ENCODE peak calls at places on chromosomes 2 and 18, in ten cellular contexts. D is OCI-LY7; P is CD8-positive, alpha-beta memory T cell; G is ovary; X is transverse colon; V is thyroid gland; M is tibial artery; B is aorta; J is CD4-positive, alpha-beta memory T cell; Z is keratinocyte. N is an unnamed sample. For H3K36me3, the result is how much of the 10 kb centered on the place peaks cover.

GRCh38 chr2:190804182-190804795 is 76.3 kb upstream of the GLS start:
- DNase-seq in D (no peak), P (no peak), G (no peak), X (no peak), V (no peak), M (no peak), B (no peak), J (peak), Z (no peak), N (no peak)

GRCh38 chr2:88543541-88544057 is 83.7 kb downstream of the EIF2AK3 start:
- DNase-seq in D (no peak), P (no peak), G (no peak), X (no peak), V (no peak), M (no peak), B (no peak), J (no peak), Z (no peak), N (no peak)

GRCh38 chr18:63427566-63427965 is 5.3 kb upstream of the VPS4B start:
- DNase-seq in D (no peak), P (no peak), G (no peak), X (peak), V (no peak), M (no peak), B (no peak), J (no peak), Z (peak), N (no peak)

GRCh38 chr2:108916397-108917077 is 72.5 kb downstream of the EDAR start:
- DNase-seq in D (no peak), P (no peak), G (no peak), X (no peak), V (no peak), M (peak), B (no peak), J (no peak), Z (no peak), N (no peak)

GRCh38 chr2:188042412-188042811 is 249.3 kb upstream of the GULP1 start:
- DNase-seq in D (no peak), P (no peak), G (no peak), X (no peak), V (no peak), M (no peak), B (no peak), J (no peak), Z (no peak), N (no peak)

GRCh38 chr18:68826111-68826510 is 28.2 kb downstream of the CCDC102B start:
- DNase-seq in D (no peak), P (no peak), G (no peak), X (no peak), V (no peak), M (peak), B (no peak), J (no peak), Z (no peak), N (no peak)

GRCh38 chr2:189522435-189523151 is 58.0 kb downstream of the SLC40A1 start:
- DNase-seq in D (no peak), P (no peak), G (no peak), X (peak), V (no peak), M (no peak), B (no peak), J (no peak), Z (no peak), N (no peak)

GRCh38 chr2:109475531-109476210 is 138.1 kb downstream of the SEPTIN10 start:
- DNase-seq in D (no peak), P (no peak), G (no peak), X (no peak), V (no peak), M (no peak), B (peak), J (no peak), Z (peak), N (no peak)

GRCh38 chr2:75728614-75729419 is 18.1 kb upstream of the GCFC2 start:
- DNase-seq in D (no peak), P (no peak), G (no peak), X (no peak), V (no peak), M (no peak), B (no peak), J (no peak), Z (no peak), N (no peak)

GRCh38 chr18:59459352-59460059 is 100.4 kb upstream of the LMAN1 start:
- DNase-seq in D (peak), P (no peak), G (no peak), X (no peak), V (no peak), M (no peak), B (no peak), J (no peak), Z (peak), N (no peak)

GRCh38 chr18:50630895-50631294 is 71.0 kb downstream of the MAPK4 start:
- DNase-seq in D (no peak), P (no peak), G (no peak), X (no peak), V (no peak), M (no peak), B (no peak), J (no peak), Z (no peak), N (no peak)

GRCh38 chr18:43193336-43193735 is 77.9 kb upstream of the RIT2 start:
- DNase-seq in D (no peak), P (no peak), G (no peak), X (no peak), V (no peak), M (no peak), B (no peak), J (no peak), Z (no peak), N (no peak)

GRCh38 chr2:45891719-45892118 is 240.2 kb downstream of the PRKCE start:
- DNase-seq in D (no peak), P (no peak), G (no peak), X (no peak), V (peak), M (no peak), B (no peak), J (no peak), Z (no peak), N (no peak)

GRCh38 chr2:212811036-212811805 is 272.6 kb upstream of the ERBB4 start:
- DNase-seq in D (no peak), P (no peak), G (no peak), X (no peak), V (no peak), M (no peak), B (no peak), J (no peak), Z (peak), N (peak)

GRCh38 chr2:213316001-213316735 is 31.9 kb downstream of the SPAG16 start:
- DNase-seq in D (no peak), P (no peak), G (no peak), X (no peak), V (no peak), M (no peak), B (no peak), J (no peak), Z (no peak), N (no peak)

GRCh38 chr2:211033765-211034164 is 477.4 kb downstream of the CPS1 start:
- DNase-seq in D (no peak), P (no peak), G (no peak), X (no peak), V (no peak), M (no peak), B (no peak), J (no peak), Z (no peak), N (no peak)

GRCh38 chr2:170997893-170998477 is 68.9 kb downstream of the GORASP2 start:
- DNase-seq in D (no peak), P (no peak), G (no peak), X (no peak), V (no peak), M (no peak), B (no peak), J (no peak), Z (no peak), N (no peak)

GRCh38 chr18:11566236-11566965 is 43.0 kb upstream of the SLC35G4 start:
- DNase-seq in D (no peak), P (no peak), G (no peak), X (no peak), V (no peak), M (no peak), B (no peak), J (no peak), Z (no peak), N (no peak)

GRCh38 chr2:71275939-71276310 is 49.0 kb upstream of the PAIP2B start:
- DNase-seq in D (no peak), P (no peak), G (no peak), X (no peak), V (no peak), M (no peak), B (no peak), J (no peak), Z (no peak), N (no peak)

GRCh38 chr18:46719388-46719787 is 37.5 kb downstream of the ST8SIA5 start:
- DNase-seq in D (no peak), P (no peak), G (no peak), X (no peak), V (no peak), M (no peak), B (no peak), J (no peak), Z (no peak), N (no peak)

GRCh38 chr2:33411765-33412164 is 64.7 kb upstream of the RASGRP3 start:
- DNase-seq in D (no peak), P (no peak), G (no peak), X (no peak), V (peak), M (no peak), B (no peak), J (no peak), Z (no peak), N (no peak)

GRCh38 chr18:65477450-65477849 is 273.4 kb upstream of the CDH7 start:
- DNase-seq in D (no peak), P (no peak), G (no peak), X (no peak), V (no peak), M (no peak), B (no peak), J (no peak), Z (no peak), N (no peak)

GRCh38 chr2:240527153-240527750 is 30.5 kb downstream of the ANKMY1 start:
- DNase-seq in D (no peak), P (no peak), G (no peak), X (no peak), V (no peak), M (no peak), B (no peak), J (no peak), Z (no peak), N (no peak)

GRCh38 chr2:224584768-224585204 is 377 bp downstream of the CUL3 start:
- DNase-seq in D (peak), P (peak), G (peak), X (peak), V (peak), M (peak), B (peak), J (peak), Z (no peak), N (peak)

GRCh38 chr18:79936641-79937040 is 14.8 kb downstream of the SLC66A2 start:
- DNase-seq in D (no peak), P (no peak), G (no peak), X (peak), V (no peak), M (peak), B (peak), J (no peak), Z (no peak), N (no peak)

GRCh38 chr2:187853413-187853812 is 299.2 kb upstream of the TFPI start:
- DNase-seq in D (no peak), P (no peak), G (no peak), X (no peak), V (no peak), M (no peak), B (no peak), J (no peak), Z (no peak), N (no peak)

GRCh38 chr2:186410802-186411201 is 75.3 kb upstream of the ZC3H15 start:
- DNase-seq in D (no peak), P (no peak), G (no peak), X (no peak), V (no peak), M (no peak), B (no peak), J (no peak), Z (no peak), N (no peak)

GRCh38 chr2:234451242-234451641 is 45.6 kb downstream of the ARL4C start:
- DNase-seq in D (no peak), P (no peak), G (no peak), X (no peak), V (no peak), M (no peak), B (no peak), J (no peak), Z (no peak), N (no peak)

GRCh38 chr2:20836521-20836920 is 13.6 kb upstream of the LDAH start:
- DNase-seq in D (no peak), P (no peak), G (no peak), X (no peak), V (no peak), M (no peak), B (no peak), J (no peak), Z (no peak), N (no peak)

GRCh38 chr2:14634223-14634884 is 1.8 kb downstream of the LRATD1 start:
- DNase-seq in D (no peak), P (no peak), G (peak), X (peak), V (peak), M (peak), B (peak), J (no peak), Z (no peak), N (no peak)

GRCh38 chr2:144181006-144181405 is 338.9 kb downstream of the ZEB2 start:
- DNase-seq in D (no peak), P (no peak), G (no peak), X (no peak), V (no peak), M (no peak), B (no peak), J (no peak), Z (no peak), N (no peak)

DNA sequence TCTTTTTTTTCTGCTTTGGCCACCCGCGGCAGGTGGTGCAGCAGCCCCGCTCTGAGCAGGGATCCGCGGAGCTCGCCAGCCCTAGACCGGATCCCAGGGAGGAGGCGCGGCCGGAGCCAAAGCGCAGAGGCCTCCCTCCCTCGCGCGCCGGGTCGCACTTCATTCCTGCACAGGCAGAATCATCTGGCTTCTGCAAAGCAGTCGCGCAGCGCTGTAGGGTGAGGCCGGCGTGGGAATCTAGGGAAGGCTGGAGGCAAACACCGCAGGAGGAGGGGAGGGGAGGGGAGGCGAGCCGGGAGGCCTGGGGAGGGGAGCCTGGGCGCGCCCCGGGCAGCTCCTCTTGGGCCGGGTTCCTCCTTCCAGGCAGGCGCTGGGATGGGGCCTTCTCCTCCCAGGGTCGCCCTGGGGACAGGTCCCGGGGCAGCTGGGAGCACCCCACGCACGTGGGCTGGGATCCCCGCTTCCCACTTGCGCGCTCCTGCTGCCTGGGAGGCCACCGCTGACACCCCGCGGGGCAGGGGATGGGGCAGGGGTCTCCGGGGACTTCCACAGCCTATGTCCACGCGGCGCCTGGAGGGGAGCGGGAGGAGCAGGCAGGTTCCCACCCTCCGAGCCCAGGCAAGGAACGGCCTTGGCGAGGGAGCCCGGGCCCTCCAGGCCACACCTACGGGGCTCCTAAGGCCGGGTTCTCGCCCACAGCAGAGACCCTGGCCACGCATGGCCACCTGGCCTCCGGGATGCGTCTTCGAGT is 45.0 kb downstream of the MBP start:
- DNase-seq in D (no peak), P (no peak), G (peak), X (peak), V (peak), M (peak), B (peak), J (no peak), Z (no peak), N (no peak)
- H3K4me3 ChIP-seq in D (no peak), P (no peak), G (peak), X (no peak), V (no peak), M (peak), B (peak), J (no peak), Z (peak), N (no peak)

GRCh38 chr2:27375513-27376099 is 4.9 kb downstream of the ZNF513 start:
- DNase-seq in D (no peak), P (no peak), G (no peak), X (no peak), V (no peak), M (no peak), B (no peak), J (no peak), Z (no peak), N (no peak)

GRCh38 chr2:27370816-27371620 is 602 bp downstream of the SNX17 start:
- DNase-seq in D (peak), P (no peak), G (peak), X (peak), V (no peak), M (no peak), B (peak), J (no peak), Z (no peak), N (peak)

GRCh38 chr2:27376151-27376865 is 4.2 kb downstream of the ZNF513 start:
- DNase-seq in D (no peak), P (no peak), G (no peak), X (no peak), V (no peak), M (no peak), B (no peak), J (no peak), Z (no peak), N (no peak)

GRCh38 chr2:27370026-27370815 is at the start of the genes EIF2B4 and SNX17:
- DNase-seq in D (peak), P (peak), G (peak), X (peak), V (peak), M (peak), B (peak), J (peak), Z (peak), N (peak)

GRCh38 chr2:27372937-27373336 is 2.5 kb downstream of the SNX17 start:
- DNase-seq in D (no peak), P (no peak), G (no peak), X (no peak), V (no peak), M (no peak), B (no peak), J (no peak), Z (no peak), N (no peak)
- H3K36me3 ChIP-seq in D (half or more), P (half or more), G (under half), X (under half), V (half or more), M (under half), B (under half), J (half or more), Z (under half), N (under half)

DNA sequence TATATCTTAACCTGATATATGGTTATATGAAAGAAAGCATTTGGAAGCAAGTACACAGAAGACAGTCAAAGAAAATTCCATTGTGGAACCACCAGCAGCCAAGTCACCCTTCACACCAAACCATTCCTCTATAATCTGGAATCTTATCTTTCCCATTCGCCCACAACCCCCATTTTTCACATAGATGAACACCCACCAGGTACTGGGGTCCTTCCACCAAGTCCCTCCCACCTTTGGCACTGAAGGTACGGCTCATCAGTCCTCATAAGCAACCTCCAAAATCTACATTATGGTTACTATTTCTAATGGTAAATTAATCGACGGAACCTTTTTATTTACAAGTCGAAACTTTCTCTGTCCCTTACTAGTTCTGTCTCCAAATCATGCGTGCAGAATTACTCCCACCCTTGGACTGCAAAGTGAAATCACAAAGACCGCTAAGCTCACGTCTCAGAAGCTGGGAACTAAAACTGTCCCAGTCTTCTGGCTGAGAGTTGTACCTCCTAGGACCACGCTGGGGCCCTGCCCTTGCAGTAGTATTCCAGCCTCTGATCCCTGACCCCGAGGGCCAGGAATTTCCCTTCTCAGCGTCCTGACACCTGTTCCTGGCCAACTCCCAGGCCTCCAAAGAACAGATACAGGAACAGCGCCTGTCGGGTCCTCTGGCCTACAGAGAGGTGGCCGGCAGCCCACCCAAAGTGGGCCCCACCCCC is 702 bp downstream of the OLA1 start:
- DNase-seq in D (peak), P (no peak), G (no peak), X (no peak), V (peak), M (no peak), B (no peak), J (peak), Z (no peak), N (no peak)
- H3K4me3 ChIP-seq in D (peak), P (peak), G (peak), X (peak), V (peak), M (peak), B (peak), J (peak), Z (peak), N (peak)

GRCh38 chr2:48065096-48065495 is 158.8 kb upstream of the FBXO11 start:
- DNase-seq in D (no peak), P (no peak), G (no peak), X (no peak), V (no peak), M (no peak), B (no peak), J (no peak), Z (no peak), N (no peak)

GRCh38 chr2:48065971-48066370 is 159.7 kb upstream of the FBXO11 start:
- DNase-seq in D (no peak), P (no peak), G (no peak), X (no peak), V (no peak), M (no peak), B (no peak), J (no peak), Z (no peak), N (no peak)

DNA sequence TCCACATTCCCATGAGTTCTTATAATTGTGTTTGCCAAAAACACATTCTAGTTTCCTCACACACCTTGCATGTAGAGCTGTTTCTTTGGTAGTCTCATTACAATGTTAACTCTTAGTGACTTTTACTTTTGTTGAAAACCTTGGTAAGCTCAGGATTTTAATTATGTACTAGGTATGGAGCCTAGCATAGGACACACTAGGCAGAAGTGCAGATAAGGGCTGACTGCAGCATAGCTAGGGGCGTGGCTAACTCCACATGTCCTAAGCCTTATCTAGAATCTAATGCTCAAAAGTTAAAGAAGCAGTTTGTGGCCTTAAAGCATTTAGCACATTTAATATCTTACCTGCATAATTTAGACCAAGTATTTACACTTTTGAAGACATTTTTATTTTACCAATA is 153.7 kb upstream of the FBXO11 start:
- DNase-seq in D (no peak), P (no peak), G (no peak), X (no peak), V (no peak), M (no peak), B (no peak), J (no peak), Z (no peak), N (no peak)
- H3K36me3 ChIP-seq in D (under half), P (under half), G (under half), X (under half), V (under half), M (under half), B (under half), J (under half), Z (under half), N (under half)

DNA sequence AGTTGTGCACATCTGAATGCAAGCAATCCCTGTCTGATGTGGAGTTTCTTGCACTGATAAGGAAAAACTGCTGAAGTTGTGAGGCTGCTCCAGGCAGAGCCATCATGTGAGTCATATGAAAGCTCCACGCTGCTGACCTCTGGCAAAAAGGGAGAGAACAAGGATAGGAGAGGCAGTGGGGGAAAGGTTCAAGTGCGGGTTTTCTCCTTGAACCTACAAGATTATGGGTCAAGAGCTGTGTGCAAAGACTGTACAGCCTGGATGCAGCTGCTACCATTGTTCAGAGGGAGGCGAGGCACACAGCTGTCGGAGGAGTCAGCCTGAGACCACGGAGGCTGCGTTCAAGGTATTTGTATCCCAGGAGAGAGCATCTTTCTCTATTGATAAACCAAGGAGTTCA is at the start of gene CDK15:
- DNase-seq in D (no peak), P (no peak), G (peak), X (no peak), V (no peak), M (no peak), B (no peak), J (no peak), Z (no peak), N (no peak)
- H3K4me3 ChIP-seq in D (no peak), P (no peak), G (no peak), X (no peak), V (no peak), M (peak), B (no peak), J (no peak), Z (no peak), N (no peak)

GRCh38 chr2:9328931-9329330 is 94.4 kb downstream of the ITGB1BP1 start:
- DNase-seq in D (no peak), P (no peak), G (no peak), X (no peak), V (no peak), M (no peak), B (no peak), J (no peak), Z (no peak), N (no peak)
- H3K36me3 ChIP-seq in D (under half), P (under half), G (under half), X (under half), V (under half), M (under half), B (under half), J (under half), Z (under half), N (under half)